ENCODE peak calls at places on chromosomes 12 and 14, in nine cellular contexts. P, C, M, B, X, U, L, I and A are unnamed samples.

GRCh38 chr14:44149597-44149996 is 357.5 kb downstream of the FSCB start:
- DNase-seq in L (no peak), I (no peak), P (no peak), X (no peak), B (no peak), M (no peak), U (no peak), C (peak; percentile 52), A (peak; percentile 49)

GRCh38 chr12:93174048-93174447 is 203.7 kb upstream of the NUDT4 start:
- DNase-seq in U (no peak), L (peak; percentile 68), P (peak; percentile 32), C (no peak), B (no peak), X (no peak), I (no peak), M (no peak), A (no peak)

GRCh38 chr14:89349196-89350008 is 67.6 kb downstream of the FOXN3 start:
- DNase-seq in I (peak; percentile 60), L (no peak), B (peak; percentile 81), X (no peak), M (no peak), C (peak; percentile 35), U (no peak), P (no peak), A (no peak)

GRCh38 chr14:101504096-101504948 is 57.0 kb upstream of the DIO3 start:
- DNase-seq in I (peak; percentile 9), C (no peak), L (no peak), B (peak; percentile 43), P (no peak), U (no peak), M (no peak), X (peak; percentile 4), A (peak; percentile 20)

GRCh38 chr14:35883677-35884293 is 57.6 kb downstream of the BRMS1L start:
- DNase-seq in L (peak; percentile 58), I (no peak), C (peak; percentile 43), P (no peak), M (no peak), U (no peak), B (no peak), X (no peak), A (peak; percentile 44)

GRCh38 chr14:87148655-87149054 is 844.3 kb downstream of the GALC start:
- DNase-seq in M (no peak), C (no peak), I (no peak), U (no peak), X (no peak), L (no peak), P (no peak), B (no peak), A (no peak)

GRCh38 chr12:120412421-120412820 is 25.5 kb upstream of the COX6A1 start:
- DNase-seq in M (no peak), P (no peak), B (no peak), U (no peak), X (no peak), I (no peak), C (no peak), L (no peak), A (no peak)

GRCh38 chr14:106605548-106606448 is 1079.4 kb downstream of the TMEM121 start:
- DNase-seq in L (no peak), U (no peak), M (peak; percentile 87), C (peak; percentile 24), X (no peak), P (no peak), B (no peak), I (no peak), A (peak; percentile 80)

GRCh38 chr12:129827985-129828384 is 75.8 kb downstream of the TMEM132D start:
- DNase-seq in U (no peak), B (no peak), C (no peak), I (no peak), X (no peak), L (no peak), P (no peak), M (no peak), A (no peak)

GRCh38 chr12:129826273-129826672 is 77.6 kb downstream of the TMEM132D start:
- DNase-seq in X (no peak), U (no peak), I (no peak), B (no peak), M (no peak), C (no peak), P (no peak), L (no peak), A (no peak)

GRCh38 chr12:129827102-129827873 is 76.5 kb downstream of the TMEM132D start:
- DNase-seq in C (no peak), U (no peak), P (no peak), I (no peak), X (no peak), B (no peak), M (no peak), L (no peak), A (no peak)

GRCh38 chr12:129821964-129822363 is 81.9 kb downstream of the TMEM132D start:
- DNase-seq in I (no peak), U (no peak), X (no peak), P (no peak), B (no peak), L (no peak), M (no peak), C (no peak), A (no peak)

GRCh38 chr12:129825316-129825715 is 78.5 kb downstream of the TMEM132D start:
- DNase-seq in U (no peak), L (no peak), I (no peak), M (no peak), B (no peak), P (no peak), C (no peak), X (no peak), A (no peak)
- TF ChIP-seq POLR2A in U (no peak), L (no peak), I (no peak), M (no peak), B (no peak), P (no peak), C (no peak), X (no peak), A (no peak)

GRCh38 chr12:54984602-54985376 is at the start of gene TESPA1:
- DNase-seq in U (peak; percentile 62), L (peak; percentile 39), P (peak; percentile 11), X (peak; percentile 38), M (peak; percentile 95), B (peak; percentile 79), I (peak; percentile 31), C (no peak), A (peak; percentile 76)
- TF ChIP-seq POLR2A in U (no peak), L (no peak), P (no peak), X (no peak), M (peak; percentile 35), B (no peak), I (no peak), C (no peak), A (no peak)

GRCh38 chr14:93430889-93431670 is at the start of gene UNC79:
- DNase-seq in M (no peak), L (peak; percentile 22), X (no peak), P (no peak), C (no peak), I (no peak), B (no peak), U (no peak), A (peak; percentile 20)
- TF ChIP-seq POLR2A in M (no peak), L (no peak), X (no peak), P (no peak), C (no peak), I (no peak), B (no peak), U (no peak), A (no peak)

GRCh38 chr14:61472025-61472672 is 150.8 kb downstream of the PRKCH start:
- DNase-seq in L (peak; percentile 64), C (peak; percentile 89), U (no peak), X (no peak), B (no peak), P (no peak), I (no peak), M (peak; percentile 58), A (peak; percentile 90)
- TF ChIP-seq POLR2A in L (peak; percentile 38), C (no peak), U (no peak), X (no peak), B (no peak), P (no peak), I (no peak), M (no peak), A (no peak)

GRCh38 chr12:109418848-109419474 is 58.1 kb downstream of the KCTD10 start:
- DNase-seq in B (no peak), M (no peak), U (no peak), P (no peak), L (no peak), X (no peak), I (no peak), C (no peak), A (no peak)
- TF ChIP-seq POLR2A in B (no peak), M (no peak), U (no peak), P (no peak), L (no peak), X (no peak), I (no peak), C (no peak), A (no peak)